ENCODE peak calls at places on chromosomes 11 and 22, in six cellular contexts. One of them, this sample, is unnamed.

GRCh38 chr22:44516841-44517240 is 18.8 kb upstream of the RTL6 start:
- DNase-seq in body of pancreas: no peak
- DNase-seq in AG04450: no peak
- DNase-seq in CD8-positive, alpha-beta T cell: no peak
- DNase-seq in Peyer's patch: no peak
- DNase-seq in testis: no peak
- DNase-seq in this sample: no peak

GRCh38 chr11:70364745-70365535 is 33.4 kb upstream of the CTTN start:
- DNase-seq in body of pancreas: no peak
- DNase-seq in AG04450: no peak
- DNase-seq in CD8-positive, alpha-beta T cell: peak
- DNase-seq in Peyer's patch: no peak
- DNase-seq in testis: no peak
- DNase-seq in this sample: peak

GRCh38 chr22:42799462-42800405 is 57.3 kb downstream of the ARFGAP3 start:
- DNase-seq in body of pancreas: no peak
- DNase-seq in AG04450: no peak
- DNase-seq in CD8-positive, alpha-beta T cell: no peak
- DNase-seq in Peyer's patch: no peak
- DNase-seq in testis: peak
- DNase-seq in this sample: no peak

GRCh38 chr22:30830907-30831306 is 136.2 kb downstream of the OSBP2 start:
- DNase-seq in body of pancreas: peak
- DNase-seq in AG04450: peak
- DNase-seq in CD8-positive, alpha-beta T cell: no peak
- DNase-seq in Peyer's patch: peak
- DNase-seq in testis: no peak
- DNase-seq in this sample: no peak

GRCh38 chr11:63871962-63872832 is 33.3 kb downstream of the MARK2 start:
- DNase-seq in body of pancreas: peak
- DNase-seq in AG04450: peak
- DNase-seq in CD8-positive, alpha-beta T cell: peak
- DNase-seq in Peyer's patch: peak
- DNase-seq in testis: peak
- DNase-seq in this sample: no peak

GRCh38 chr11:64324692-64325469 is 7.0 kb downstream of the PRDX5 start:
- DNase-seq in body of pancreas: no peak
- DNase-seq in AG04450: no peak
- DNase-seq in CD8-positive, alpha-beta T cell: no peak
- DNase-seq in Peyer's patch: no peak
- DNase-seq in testis: no peak
- DNase-seq in this sample: no peak

GRCh38 chr11:71096751-71097388 is 155.5 kb downstream of the SHANK2 start:
- DNase-seq in body of pancreas: no peak
- DNase-seq in AG04450: no peak
- DNase-seq in CD8-positive, alpha-beta T cell: no peak
- DNase-seq in Peyer's patch: no peak
- DNase-seq in testis: no peak
- DNase-seq in this sample: no peak

GRCh38 chr22:24550028-24550901 is 4.7 kb downstream of the GUCD1 start:
- DNase-seq in body of pancreas: peak
- DNase-seq in AG04450: no peak
- DNase-seq in CD8-positive, alpha-beta T cell: no peak
- DNase-seq in Peyer's patch: peak
- DNase-seq in testis: no peak
- DNase-seq in this sample: no peak

GRCh38 chr11:30254307-30255298 is 23.8 kb downstream of the FSHB start:
- DNase-seq in body of pancreas: no peak
- DNase-seq in AG04450: no peak
- DNase-seq in CD8-positive, alpha-beta T cell: no peak
- DNase-seq in Peyer's patch: no peak
- DNase-seq in testis: no peak
- DNase-seq in this sample: no peak

GRCh38 chr11:3213659-3214419 is 4.8 kb downstream of the MRGPRG start:
- DNase-seq in body of pancreas: peak
- DNase-seq in AG04450: no peak
- DNase-seq in CD8-positive, alpha-beta T cell: no peak
- DNase-seq in Peyer's patch: no peak
- DNase-seq in testis: no peak
- DNase-seq in this sample: no peak

GRCh38 chr22:45469573-45470383 is 32.9 kb upstream of the FBLN1 start:
- DNase-seq in body of pancreas: no peak
- DNase-seq in AG04450: no peak
- DNase-seq in CD8-positive, alpha-beta T cell: no peak
- DNase-seq in Peyer's patch: no peak
- DNase-seq in testis: no peak
- DNase-seq in this sample: no peak

GRCh38 chr11:76783294-76783900 is at the start of gene TSKU:
- DNase-seq in body of pancreas: no peak
- DNase-seq in AG04450: no peak
- DNase-seq in CD8-positive, alpha-beta T cell: no peak
- DNase-seq in Peyer's patch: no peak
- DNase-seq in testis: no peak
- DNase-seq in this sample: no peak

GRCh38 chr11:12523180-12523924 is 146.0 kb downstream of the PARVA start:
- DNase-seq in body of pancreas: no peak
- DNase-seq in AG04450: no peak
- DNase-seq in CD8-positive, alpha-beta T cell: no peak
- DNase-seq in Peyer's patch: no peak
- DNase-seq in testis: no peak
- DNase-seq in this sample: no peak

GRCh38 chr11:64290352-64290751 is 750 bp upstream of the KCNK4 start:
- DNase-seq in body of pancreas: no peak
- DNase-seq in AG04450: no peak
- DNase-seq in CD8-positive, alpha-beta T cell: no peak
- DNase-seq in Peyer's patch: no peak
- DNase-seq in testis: no peak
- DNase-seq in this sample: no peak

GRCh38 chr11:63986156-63986931 is at the start of gene OTUB1:
- DNase-seq in body of pancreas: peak
- DNase-seq in AG04450: peak
- DNase-seq in CD8-positive, alpha-beta T cell: peak
- DNase-seq in Peyer's patch: peak
- DNase-seq in testis: peak
- DNase-seq in this sample: peak

GRCh38 chr11:114399490-114399889 is 821 bp downstream of the C11orf71 start:
- DNase-seq in body of pancreas: no peak
- DNase-seq in AG04450: no peak
- DNase-seq in CD8-positive, alpha-beta T cell: no peak
- DNase-seq in Peyer's patch: no peak
- DNase-seq in testis: no peak
- DNase-seq in this sample: no peak

GRCh38 chr22:38114484-38115398 is 4.3 kb upstream of the BAIAP2L2 start:
- DNase-seq in body of pancreas: peak
- DNase-seq in AG04450: peak
- DNase-seq in CD8-positive, alpha-beta T cell: peak
- DNase-seq in Peyer's patch: peak
- DNase-seq in testis: peak
- DNase-seq in this sample: peak

GRCh38 chr11:118147502-118147901 is 5.1 kb downstream of the SCN4B start:
- DNase-seq in body of pancreas: no peak
- DNase-seq in AG04450: no peak
- DNase-seq in CD8-positive, alpha-beta T cell: no peak
- DNase-seq in Peyer's patch: no peak
- DNase-seq in testis: no peak
- DNase-seq in this sample: no peak

GRCh38 chr11:62507023-62507422 is 39.6 kb downstream of the AHNAK start:
- DNase-seq in body of pancreas: no peak
- DNase-seq in AG04450: no peak
- DNase-seq in CD8-positive, alpha-beta T cell: no peak
- DNase-seq in Peyer's patch: no peak
- DNase-seq in testis: no peak
- DNase-seq in this sample: no peak

GRCh38 chr11:62504158-62504973 is 42.2 kb downstream of the AHNAK start:
- DNase-seq in body of pancreas: no peak
- DNase-seq in AG04450: no peak
- DNase-seq in CD8-positive, alpha-beta T cell: no peak
- DNase-seq in Peyer's patch: no peak
- DNase-seq in testis: no peak
- DNase-seq in this sample: no peak

GRCh38 chr11:62506413-62506940 is 40.1 kb downstream of the AHNAK start:
- DNase-seq in body of pancreas: no peak
- DNase-seq in AG04450: no peak
- DNase-seq in CD8-positive, alpha-beta T cell: no peak
- DNase-seq in Peyer's patch: no peak
- DNase-seq in testis: no peak
- DNase-seq in this sample: no peak

GRCh38 chr11:62505784-62506145 is 40.8 kb downstream of the AHNAK start:
- DNase-seq in body of pancreas: peak
- DNase-seq in AG04450: no peak
- DNase-seq in CD8-positive, alpha-beta T cell: no peak
- DNase-seq in Peyer's patch: no peak
- DNase-seq in testis: no peak
- DNase-seq in this sample: no peak

DNA sequence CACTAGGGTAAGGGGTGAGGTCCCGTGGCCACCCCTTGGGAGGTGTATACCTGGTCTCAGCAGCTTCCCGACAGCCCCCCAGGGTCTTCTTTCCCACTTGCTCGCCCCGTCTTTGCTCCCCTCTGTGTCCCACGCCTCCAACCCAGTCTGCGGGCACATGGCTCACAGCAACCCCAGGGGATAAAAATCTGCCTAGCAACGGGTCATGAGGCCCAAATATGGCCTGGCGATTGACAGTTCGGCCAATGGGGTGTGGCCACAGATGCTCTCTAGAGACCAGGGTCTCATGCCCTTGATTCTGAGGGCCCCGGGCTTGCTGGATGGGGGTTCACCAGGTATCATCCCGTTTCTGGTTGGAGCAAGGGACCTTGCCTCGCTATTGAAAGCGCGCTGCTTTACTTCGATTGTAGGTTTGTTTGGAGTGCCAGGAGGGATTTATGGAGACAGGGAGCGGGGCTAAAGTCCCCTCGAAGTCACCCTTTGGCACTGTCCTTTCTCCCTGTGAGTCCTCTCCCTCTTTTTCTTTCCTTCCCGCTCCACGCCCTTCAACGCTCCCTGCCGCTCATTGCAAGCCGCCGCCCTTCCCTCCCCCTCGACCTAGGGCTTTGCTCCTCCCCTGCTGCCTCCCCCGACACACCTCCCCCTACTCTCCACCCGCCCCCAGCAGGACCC is 41.4 kb downstream of the AHNAK start:
- DNase-seq in body of pancreas: peak
- DNase-seq in AG04450: no peak
- DNase-seq in CD8-positive, alpha-beta T cell: no peak
- DNase-seq in Peyer's patch: peak
- DNase-seq in testis: no peak
- DNase-seq in this sample: no peak
- TF ChIP-seq CTCF in body of pancreas: no peak
- TF ChIP-seq CTCF in AG04450: no peak
- TF ChIP-seq CTCF in CD8-positive, alpha-beta T cell: no peak
- TF ChIP-seq CTCF in Peyer's patch: no peak
- TF ChIP-seq CTCF in testis: no peak
- TF ChIP-seq CTCF in this sample: no peak

DNA sequence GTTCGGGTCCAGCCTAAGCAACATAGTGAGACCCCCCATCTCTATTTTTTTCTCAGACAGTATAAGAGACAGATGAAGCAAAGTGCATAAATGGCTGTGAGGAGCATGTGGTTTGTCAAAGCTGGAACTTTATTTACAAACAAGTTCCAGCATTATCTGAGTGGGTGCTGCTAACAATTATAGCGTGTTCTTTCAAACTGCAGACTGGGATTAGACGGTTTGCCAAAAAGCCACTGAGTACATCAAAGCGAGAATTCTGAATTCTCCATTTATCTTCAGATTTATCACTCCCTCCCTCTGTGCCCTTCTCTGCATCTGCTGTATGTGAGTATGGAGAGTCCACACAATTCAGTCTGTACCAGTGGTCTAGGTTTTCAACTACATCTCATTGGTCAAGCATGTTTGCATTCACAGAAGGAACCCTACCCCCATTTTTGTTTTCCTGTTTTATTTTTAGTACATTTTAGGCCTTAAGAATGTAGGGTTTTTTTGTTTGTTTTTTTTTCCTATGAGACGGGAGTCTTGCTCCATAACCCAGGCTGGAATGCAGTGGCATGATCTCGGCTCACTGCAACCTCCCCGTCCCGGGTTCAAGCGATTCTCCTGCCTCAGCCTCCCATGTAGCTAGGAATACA is 18.1 kb upstream of the INCENP start:
- DNase-seq in body of pancreas: no peak
- DNase-seq in AG04450: no peak
- DNase-seq in CD8-positive, alpha-beta T cell: no peak
- DNase-seq in Peyer's patch: no peak
- DNase-seq in testis: no peak
- DNase-seq in this sample: no peak
- H3K27ac ChIP-seq in body of pancreas: no peak
- H3K27ac ChIP-seq in AG04450: peak
- H3K27ac ChIP-seq in CD8-positive, alpha-beta T cell: peak
- H3K27ac ChIP-seq in Peyer's patch: peak
- H3K27ac ChIP-seq in testis: peak
- H3K27ac ChIP-seq in this sample: peak

DNA sequence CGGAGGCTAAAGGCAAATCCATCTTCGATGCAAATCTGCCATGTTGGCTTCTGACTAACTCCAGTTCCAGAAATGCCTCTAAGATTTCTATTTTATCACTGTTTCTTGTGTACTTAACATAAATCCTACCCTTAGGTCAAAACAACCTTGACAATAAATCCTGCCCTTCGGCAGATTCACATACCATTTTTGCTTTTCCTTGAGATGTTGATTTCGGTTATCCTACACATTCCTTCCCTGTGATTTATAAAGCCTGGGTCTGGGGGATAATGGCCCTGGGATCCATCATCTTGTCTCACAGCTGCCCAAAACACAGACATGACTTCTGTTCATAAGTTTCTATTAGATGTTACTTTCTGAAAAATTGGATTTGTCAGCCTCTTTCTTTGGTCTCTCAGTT is 231.7 kb upstream of the CARD18 start:
- DNase-seq in body of pancreas: no peak
- DNase-seq in AG04450: no peak
- DNase-seq in CD8-positive, alpha-beta T cell: no peak
- DNase-seq in Peyer's patch: no peak
- DNase-seq in testis: no peak
- DNase-seq in this sample: no peak
- TF ChIP-seq CTCF in body of pancreas: no peak
- TF ChIP-seq CTCF in AG04450: no peak
- TF ChIP-seq CTCF in CD8-positive, alpha-beta T cell: no peak
- TF ChIP-seq CTCF in Peyer's patch: no peak
- TF ChIP-seq CTCF in testis: no peak
- TF ChIP-seq CTCF in this sample: no peak

GRCh38 chr11:116931206-116931953 is 94.0 kb upstream of the APOA1 start:
- DNase-seq in body of pancreas: no peak
- DNase-seq in AG04450: no peak
- DNase-seq in CD8-positive, alpha-beta T cell: peak
- DNase-seq in Peyer's patch: no peak
- DNase-seq in testis: no peak
- DNase-seq in this sample: no peak

GRCh38 chr11:116929393-116930090 is 92.1 kb upstream of the APOA1 start:
- DNase-seq in body of pancreas: no peak
- DNase-seq in AG04450: no peak
- DNase-seq in CD8-positive, alpha-beta T cell: no peak
- DNase-seq in Peyer's patch: no peak
- DNase-seq in testis: peak
- DNase-seq in this sample: no peak

GRCh38 chr11:116932182-116932581 is 94.8 kb upstream of the APOA1 start:
- DNase-seq in body of pancreas: no peak
- DNase-seq in AG04450: no peak
- DNase-seq in CD8-positive, alpha-beta T cell: no peak
- DNase-seq in Peyer's patch: no peak
- DNase-seq in testis: no peak
- DNase-seq in this sample: no peak

GRCh38 chr11:116930177-116930576 is 92.8 kb upstream of the APOA1 start:
- DNase-seq in body of pancreas: peak
- DNase-seq in AG04450: no peak
- DNase-seq in CD8-positive, alpha-beta T cell: peak
- DNase-seq in Peyer's patch: peak
- DNase-seq in testis: no peak
- DNase-seq in this sample: peak

GRCh38 chr11:116930586-116930985 is 93.2 kb upstream of the APOA1 start:
- DNase-seq in body of pancreas: no peak
- DNase-seq in AG04450: no peak
- DNase-seq in CD8-positive, alpha-beta T cell: no peak
- DNase-seq in Peyer's patch: no peak
- DNase-seq in testis: no peak
- DNase-seq in this sample: no peak
- H3K27ac ChIP-seq in body of pancreas: peak
- H3K27ac ChIP-seq in AG04450: no peak
- H3K27ac ChIP-seq in CD8-positive, alpha-beta T cell: peak
- H3K27ac ChIP-seq in Peyer's patch: peak
- H3K27ac ChIP-seq in testis: no peak
- H3K27ac ChIP-seq in this sample: peak